ENCODE peak calls at places on chromosome 10, in four cellular contexts. Q is CD4-positive, alpha-beta T cell; V is lower lobe of right lung; H is CD8-positive, alpha-beta memory T cell. W is an unnamed sample.

GRCh38 chr10:106942035-106942662 is 222.4 kb downstream of the SORCS1 start:
- DNase-seq in V (no peak), Q (no peak), H (no peak), W (no peak)

GRCh38 chr10:103757531-103758293 is 97.7 kb downstream of the SH3PXD2A start:
- DNase-seq in Q (no peak), V (no peak), H (peak), W (no peak)

GRCh38 chr10:123045961-123046731 is 37.3 kb downstream of the ACADSB start:
- DNase-seq in V (no peak), Q (no peak), H (no peak), W (no peak)

GRCh38 chr10:102422586-102423129 is 2.0 kb downstream of the FBXL15 start:
- DNase-seq in H (peak), V (peak), Q (no peak), W (no peak)

GRCh38 chr10:91579351-91579985 is 53.4 kb downstream of the PPP1R3C start:
- DNase-seq in H (no peak), V (no peak), Q (no peak), W (no peak)

GRCh38 chr10:87503892-87504291 is 801 bp upstream of the MINPP1 start:
- DNase-seq in Q (no peak), H (no peak), V (no peak), W (no peak)

GRCh38 chr10:114486938-114487814 is 82.9 kb upstream of the AFAP1L2 start:
- DNase-seq in H (no peak), V (no peak), Q (no peak), W (no peak)

GRCh38 chr10:60123172-60123571 is 216.8 kb upstream of the CCDC6 start:
- DNase-seq in V (no peak), Q (no peak), H (no peak), W (no peak)

GRCh38 chr10:47277352-47278151 is 22.4 kb upstream of the GDF10 start:
- DNase-seq in H (peak), Q (no peak), V (no peak), W (no peak)

GRCh38 chr10:57664815-57665214 is 602.9 kb downstream of the IPMK start:
- DNase-seq in Q (no peak), H (no peak), V (no peak), W (no peak)

GRCh38 chr10:50260791-50261281 is 9.5 kb upstream of the ASAH2 start:
- DNase-seq in V (no peak), H (no peak), Q (no peak), W (no peak)

GRCh38 chr10:47309403-47310089 is 9.5 kb downstream of the GDF10 start:
- DNase-seq in H (no peak), Q (no peak), V (no peak), W (no peak)

GRCh38 chr10:122815458-122815857 is 30.2 kb downstream of the CUZD1 start:
- DNase-seq in V (no peak), Q (no peak), H (no peak), W (no peak)

GRCh38 chr10:117619200-117619599 is 76.7 kb downstream of the EMX2 start:
- DNase-seq in Q (no peak), H (no peak), V (no peak), W (no peak)

GRCh38 chr10:121879476-121879875 is 48.4 kb downstream of the ATE1 start:
- DNase-seq in V (no peak), Q (no peak), H (no peak), W (no peak)

GRCh38 chr10:119263966-119264621 is 56.7 kb downstream of the GRK5 start:
- DNase-seq in H (no peak), Q (no peak), V (no peak), W (no peak)

GRCh38 chr10:122494833-122495232 is 33.5 kb downstream of the HTRA1 start:
- DNase-seq in H (peak), V (peak), Q (no peak), W (no peak)

GRCh38 chr10:98411768-98412167 is 3.2 kb downstream of the PYROXD2 start:
- DNase-seq in H (no peak), V (no peak), Q (no peak), W (no peak)

GRCh38 chr10:118264838-118265470 is 77.2 kb downstream of the FAM204A start:
- DNase-seq in V (no peak), Q (no peak), H (no peak), W (no peak)

GRCh38 chr10:5640501-5640900 is 25.9 kb downstream of the ASB13 start:
- DNase-seq in H (no peak), V (peak), Q (no peak), W (no peak)

GRCh38 chr10:66167816-66168215 is 758.0 kb upstream of the LRRTM3 start:
- DNase-seq in V (no peak), Q (no peak), H (no peak), W (no peak)

GRCh38 chr10:62726142-62726541 is 78.4 kb upstream of the ADO start:
- DNase-seq in V (no peak), H (no peak), Q (no peak), W (no peak)

GRCh38 chr10:314871-315270 is 179.6 kb downstream of the ZMYND11 start:
- DNase-seq in V (no peak), H (no peak), Q (no peak), W (no peak)

GRCh38 chr10:6141296-6142151 is 52.7 kb downstream of the RBM17 start:
- DNase-seq in Q (no peak), V (no peak), H (peak), W (no peak)

GRCh38 chr10:3222068-3222467 is 49.5 kb upstream of the PITRM1 start:
- DNase-seq in H (no peak), V (no peak), Q (no peak), W (no peak)

GRCh38 chr10:6305762-6306321 is 103.1 kb downstream of the PFKFB3 start:
- DNase-seq in V (no peak), Q (no peak), H (no peak), W (no peak)

GRCh38 chr10:69963835-69964710 is 88.6 kb upstream of the MACROH2A2 start:
- DNase-seq in H (no peak), V (no peak), Q (no peak), W (no peak)

GRCh38 chr10:488081-488932 is 201.2 kb downstream of the DIP2C start:
- DNase-seq in Q (no peak), H (peak), V (no peak), W (no peak)

GRCh38 chr10:44937201-44938005 is 22.2 kb upstream of the RASSF4 start:
- DNase-seq in V (no peak), H (no peak), Q (no peak), W (no peak)

GRCh38 chr10:72730462-72730861 is 38.5 kb downstream of the MCU start:
- DNase-seq in H (no peak), Q (no peak), V (no peak), W (no peak)

GRCh38 chr10:27328946-27329345 is 88.3 kb upstream of the ACBD5 start:
- DNase-seq in V (no peak), Q (no peak), H (no peak), W (no peak)

GRCh38 chr10:92290076-92290836 is 622 bp downstream of the CPEB3 start:
- DNase-seq in Q (no peak), V (no peak), H (peak), W (no peak)

DNA sequence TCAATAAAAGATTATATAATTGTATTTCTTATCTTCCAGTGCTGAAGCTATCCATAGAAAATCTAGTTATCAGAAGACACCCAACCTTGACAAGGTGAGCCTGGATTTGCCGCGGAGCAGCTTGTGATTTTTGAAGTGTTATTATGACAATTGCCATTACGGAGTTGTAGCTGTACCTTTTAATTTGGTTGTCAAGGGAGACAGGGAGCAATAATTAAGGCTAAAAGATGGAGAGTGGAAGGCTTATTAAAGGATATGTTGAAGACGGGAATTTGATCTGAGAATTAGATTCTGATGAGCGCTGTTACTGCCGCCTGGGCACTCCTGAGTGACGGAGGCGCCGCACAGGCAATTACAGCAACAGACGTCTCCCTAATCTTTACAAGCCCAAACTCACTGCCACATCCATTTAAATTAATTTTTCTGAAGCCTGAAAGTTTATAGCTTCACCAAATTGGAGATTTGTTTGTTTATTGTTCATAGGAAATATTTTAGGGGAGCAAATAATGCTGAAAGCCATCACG is 474.9 kb upstream of the ADARB2 start:
- DNase-seq in Q (no peak), H (no peak), V (no peak), W (no peak)
- H3K27ac ChIP-seq in Q (no peak), H (no peak), V (no peak), W (no peak)

GRCh38 chr10:94213980-94214379 is 148.8 kb downstream of the NOC3L start:
- DNase-seq in Q (no peak), V (no peak), H (no peak), W (no peak)

GRCh38 chr10:94211187-94211529 is 151.6 kb downstream of the NOC3L start:
- DNase-seq in V (no peak), Q (no peak), H (no peak), W (no peak)

GRCh38 chr10:94210465-94211186 is 152.1 kb downstream of the NOC3L start:
- DNase-seq in Q (no peak), V (no peak), H (no peak), W (no peak)

GRCh38 chr10:94214497-94214896 is 148.2 kb downstream of the NOC3L start:
- DNase-seq in V (no peak), Q (no peak), H (no peak), W (no peak)

DNA sequence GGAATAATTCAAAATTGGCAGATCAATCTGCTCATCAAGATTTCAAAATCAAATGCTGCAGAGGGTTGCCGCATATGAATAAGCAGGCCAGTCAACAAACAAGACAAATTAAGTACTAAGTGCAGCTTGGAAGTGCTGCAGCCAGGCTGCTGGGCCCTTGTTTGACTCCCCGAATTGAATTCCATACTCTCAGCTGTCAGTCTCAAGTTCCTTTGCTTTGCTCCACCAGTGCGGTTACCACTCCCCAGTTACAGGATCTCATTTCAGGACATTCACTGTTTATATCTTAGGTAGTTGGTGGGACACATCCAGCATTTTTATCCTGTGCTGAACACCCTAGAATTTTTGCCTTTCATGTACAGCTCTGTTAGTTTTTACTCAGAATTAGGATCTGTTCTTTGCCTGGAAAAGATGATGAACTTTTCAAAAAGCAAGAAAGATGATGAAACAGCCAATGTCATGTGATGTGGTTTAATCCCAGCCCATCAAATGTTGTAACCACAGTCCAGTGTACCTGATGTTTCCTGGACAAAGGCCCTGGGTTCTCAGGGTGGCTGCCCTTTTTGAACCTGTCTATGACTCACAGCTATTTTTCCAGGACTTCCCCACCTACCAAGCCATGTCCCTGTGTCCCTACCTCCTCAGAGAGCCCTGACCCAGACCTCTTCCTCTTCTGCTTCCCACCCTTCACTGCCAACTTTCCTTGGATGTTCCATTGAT is 149.7 kb downstream of the NOC3L start:
- DNase-seq in H (no peak), V (no peak), Q (no peak), W (no peak)
- H3K27ac ChIP-seq in H (no peak), V (peak), Q (no peak), W (no peak)

DNA sequence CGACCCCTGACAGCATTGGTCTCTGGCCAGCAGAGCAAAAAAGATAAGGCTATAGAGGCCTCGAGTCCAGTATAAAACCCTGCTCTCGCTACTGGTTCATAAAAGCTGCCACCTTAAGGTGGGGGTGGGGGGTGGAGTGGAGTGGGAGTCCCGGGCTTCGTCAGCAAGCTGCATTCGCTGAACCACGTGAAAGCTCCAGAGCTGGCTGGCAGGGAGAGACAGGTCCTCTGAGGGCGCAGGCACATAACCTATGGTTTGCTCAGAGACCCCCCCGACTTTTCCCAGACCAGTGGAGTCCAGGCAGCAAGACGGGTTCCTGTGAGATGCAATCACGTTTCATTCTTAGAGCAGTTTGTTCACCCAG is 1.4 kb downstream of the KAZALD1 start:
- DNase-seq in Q (no peak), H (no peak), V (no peak), W (no peak)
- H3K27ac ChIP-seq in Q (no peak), H (peak), V (no peak), W (no peak)

DNA sequence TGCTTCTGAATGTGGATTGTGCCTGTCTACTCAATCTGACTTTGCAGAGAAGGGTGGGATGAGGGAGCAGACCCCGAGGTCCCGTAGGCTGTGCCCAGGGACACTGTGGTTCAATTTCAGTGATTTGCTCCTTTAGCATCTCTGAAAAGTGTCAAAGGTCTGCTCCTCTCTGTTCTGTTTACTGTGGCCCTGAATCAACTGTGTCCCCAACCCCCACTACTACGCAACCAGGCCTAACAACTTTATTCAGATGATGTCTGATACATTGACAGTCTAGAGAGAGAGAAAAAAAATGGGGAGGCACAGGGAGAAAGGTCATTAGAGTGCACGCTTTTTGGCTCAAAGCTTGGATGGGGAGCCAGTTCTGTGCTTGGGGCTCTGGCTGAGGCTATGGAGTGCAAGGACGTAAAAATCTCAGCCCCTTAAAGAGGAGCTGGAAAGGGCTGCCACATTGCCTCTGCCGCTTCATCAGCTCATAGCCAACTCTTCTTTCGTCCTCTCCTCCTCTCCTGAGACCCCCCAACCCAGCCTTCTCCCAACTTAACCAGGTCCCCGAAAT is 77.9 kb downstream of the FAM107B start:
- DNase-seq in V (no peak), H (no peak), Q (no peak), W (no peak)
- H3K27ac ChIP-seq in V (no peak), H (no peak), Q (no peak), W (no peak)

DNA sequence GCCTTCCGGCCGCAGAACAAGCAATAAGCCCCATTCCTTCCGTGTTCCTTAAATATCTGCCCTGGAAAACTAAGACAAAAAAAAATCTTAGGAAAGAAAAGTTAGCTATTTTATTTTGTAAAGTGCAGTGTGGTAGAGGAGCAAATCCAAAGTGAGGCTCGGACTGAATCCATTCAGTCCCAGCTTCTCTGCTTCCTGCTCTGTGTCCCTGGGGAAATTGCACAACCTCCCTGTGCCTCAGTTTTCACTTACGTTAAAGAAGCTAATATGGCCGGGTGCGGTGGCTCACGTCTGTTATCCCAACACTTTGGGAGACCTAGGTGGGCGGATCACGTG is 56.9 kb downstream of the SLIT1 start:
- DNase-seq in H (no peak), V (no peak), Q (no peak), W (no peak)
- H3K27ac ChIP-seq in H (no peak), V (no peak), Q (no peak), W (no peak)

DNA sequence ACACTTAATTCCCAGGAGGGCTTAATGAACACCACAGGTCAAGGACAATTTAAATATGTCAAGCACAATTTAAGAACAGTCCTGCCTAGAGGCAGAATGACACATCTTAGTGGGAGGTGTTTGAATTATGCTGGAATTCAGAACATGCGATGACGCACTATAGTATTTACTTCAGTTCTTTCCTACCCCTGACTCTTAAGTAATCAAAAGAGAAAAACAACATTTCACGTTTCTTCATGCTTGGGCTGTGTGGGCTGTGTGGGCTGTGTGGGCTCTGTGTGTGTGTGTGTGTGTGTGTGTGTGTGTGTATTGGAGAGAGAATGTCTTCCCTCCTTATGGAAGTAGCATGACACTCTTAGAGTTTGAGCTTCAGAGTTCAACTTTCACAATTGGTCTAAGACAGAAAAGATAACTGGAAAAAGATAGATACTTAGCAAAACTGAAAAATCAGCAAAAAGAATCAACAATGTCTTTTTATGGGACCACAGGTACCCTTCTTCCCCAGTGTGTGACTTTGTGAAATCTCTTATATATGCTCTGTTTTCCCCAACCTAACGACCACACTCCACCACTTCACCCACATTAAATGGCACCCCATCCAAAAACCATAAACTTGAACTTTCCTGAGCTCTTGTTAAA is 33.7 kb upstream of the CABCOCO1 start:
- DNase-seq in Q (no peak), V (no peak), H (no peak), W (no peak)
- H3K27ac ChIP-seq in Q (no peak), V (peak), H (no peak), W (peak)

W was measured in caudate nucleus.